ENCODE peak calls at places on chromosomes 7 and 10, in four cellular contexts. One of them, this sample, is unnamed.

GRCh38 chr10:103569877-103570276 is 76.4 kb downstream of the NEURL1 start:
- DNase-seq in COLO829: no peak
- DNase-seq in activated CD8-positive, alpha-beta T cell treated with anti-CD3 and anti-CD28 coated beads for 36 hours: no peak
- DNase-seq in T-helper 2 cell: no peak
- DNase-seq in this sample: no peak

GRCh38 chr10:78545756-78546155 is 512.1 kb downstream of the RPS24 start:
- DNase-seq in activated CD8-positive, alpha-beta T cell treated with anti-CD3 and anti-CD28 coated beads for 36 hours: no peak
- DNase-seq in COLO829: no peak
- DNase-seq in T-helper 2 cell: no peak
- DNase-seq in this sample: no peak

GRCh38 chr7:37645276-37646040 is 38.1 kb upstream of the GPR141 start:
- DNase-seq in activated CD8-positive, alpha-beta T cell treated with anti-CD3 and anti-CD28 coated beads for 36 hours: no peak
- DNase-seq in T-helper 2 cell: no peak
- DNase-seq in COLO829: no peak
- DNase-seq in this sample: no peak

GRCh38 chr7:139808401-139808800 is 20.7 kb upstream of the TBXAS1 start:
- DNase-seq in T-helper 2 cell: no peak
- DNase-seq in activated CD8-positive, alpha-beta T cell treated with anti-CD3 and anti-CD28 coated beads for 36 hours: no peak
- DNase-seq in COLO829: no peak
- DNase-seq in this sample: no peak

GRCh38 chr7:95602421-95602820 is 6.1 kb upstream of the PDK4 start:
- DNase-seq in activated CD8-positive, alpha-beta T cell treated with anti-CD3 and anti-CD28 coated beads for 36 hours: no peak
- DNase-seq in COLO829: no peak
- DNase-seq in T-helper 2 cell: no peak
- DNase-seq in this sample: no peak

GRCh38 chr10:86223256-86223655 is 143.3 kb downstream of the GRID1 start:
- DNase-seq in T-helper 2 cell: no peak
- DNase-seq in activated CD8-positive, alpha-beta T cell treated with anti-CD3 and anti-CD28 coated beads for 36 hours: no peak
- DNase-seq in COLO829: no peak
- DNase-seq in this sample: no peak

GRCh38 chr7:2106920-2107319 is 125.8 kb downstream of the MAD1L1 start:
- DNase-seq in T-helper 2 cell: no peak
- DNase-seq in COLO829: peak; percentile 94
- DNase-seq in activated CD8-positive, alpha-beta T cell treated with anti-CD3 and anti-CD28 coated beads for 36 hours: no peak
- DNase-seq in this sample: peak; percentile 87

GRCh38 chr10:774223-774622 is 84.8 kb upstream of the DIP2C start:
- DNase-seq in activated CD8-positive, alpha-beta T cell treated with anti-CD3 and anti-CD28 coated beads for 36 hours: no peak
- DNase-seq in COLO829: no peak
- DNase-seq in T-helper 2 cell: no peak
- DNase-seq in this sample: no peak

GRCh38 chr7:86653919-86654659 is 10.4 kb downstream of the GRM3 start:
- DNase-seq in T-helper 2 cell: no peak
- DNase-seq in activated CD8-positive, alpha-beta T cell treated with anti-CD3 and anti-CD28 coated beads for 36 hours: no peak
- DNase-seq in COLO829: no peak
- DNase-seq in this sample: peak; percentile 4

GRCh38 chr7:78198756-78199155 is 400.2 kb downstream of the PHTF2 start:
- DNase-seq in COLO829: no peak
- DNase-seq in T-helper 2 cell: no peak
- DNase-seq in activated CD8-positive, alpha-beta T cell treated with anti-CD3 and anti-CD28 coated beads for 36 hours: no peak
- DNase-seq in this sample: peak; percentile 17

GRCh38 chr7:44291066-44291732 is 34.2 kb downstream of the CAMK2B start:
- DNase-seq in activated CD8-positive, alpha-beta T cell treated with anti-CD3 and anti-CD28 coated beads for 36 hours: no peak
- DNase-seq in COLO829: no peak
- DNase-seq in T-helper 2 cell: no peak
- DNase-seq in this sample: peak; percentile 31

GRCh38 chr7:7795736-7796135 is 77.3 kb upstream of the RPA3 start:
- DNase-seq in activated CD8-positive, alpha-beta T cell treated with anti-CD3 and anti-CD28 coated beads for 36 hours: no peak
- DNase-seq in COLO829: no peak
- DNase-seq in T-helper 2 cell: peak; percentile 82
- DNase-seq in this sample: peak; percentile 88

GRCh38 chr10:79239275-79239779 is 107.9 kb upstream of the PPIF start:
- DNase-seq in activated CD8-positive, alpha-beta T cell treated with anti-CD3 and anti-CD28 coated beads for 36 hours: peak; percentile 45
- DNase-seq in T-helper 2 cell: no peak
- DNase-seq in COLO829: peak; percentile 89
- DNase-seq in this sample: peak; percentile 88

GRCh38 chr7:50591480-50592438 is 26.6 kb upstream of the DDC start:
- DNase-seq in COLO829: no peak
- DNase-seq in activated CD8-positive, alpha-beta T cell treated with anti-CD3 and anti-CD28 coated beads for 36 hours: no peak
- DNase-seq in T-helper 2 cell: peak; percentile 45
- DNase-seq in this sample: no peak

GRCh38 chr7:22667562-22668239 is 59.3 kb upstream of the IL6 start:
- DNase-seq in COLO829: no peak
- DNase-seq in T-helper 2 cell: peak; percentile 41
- DNase-seq in activated CD8-positive, alpha-beta T cell treated with anti-CD3 and anti-CD28 coated beads for 36 hours: no peak
- DNase-seq in this sample: peak; percentile 97

GRCh38 chr10:48490576-48491345 is 114.1 kb downstream of the ARHGAP22 start:
- DNase-seq in T-helper 2 cell: no peak
- DNase-seq in activated CD8-positive, alpha-beta T cell treated with anti-CD3 and anti-CD28 coated beads for 36 hours: no peak
- DNase-seq in COLO829: no peak
- DNase-seq in this sample: no peak